ENCODE peak calls at places on chromosomes 2 and 18, in eight cellular contexts. One of them, this sample, is unnamed.

GRCh38 chr18:9049495-9049809 is 53.0 kb upstream of the NDUFV2 start:
- DNase-seq in brain microvascular endothelial cell: no peak
- DNase-seq in keratinocyte: no peak
- DNase-seq in WERI-Rb-1: no peak
- DNase-seq in upper lobe of right lung: no peak
- DNase-seq in HCT116: no peak
- DNase-seq in breast epithelium: no peak
- DNase-seq in astrocyte: no peak
- DNase-seq in this sample: no peak

GRCh38 chr2:100291152-100291970 is 30.9 kb downstream of the LONRF2 start:
- DNase-seq in brain microvascular endothelial cell: peak; percentile 97
- DNase-seq in keratinocyte: peak; percentile 66
- DNase-seq in WERI-Rb-1: no peak
- DNase-seq in upper lobe of right lung: peak; percentile 88
- DNase-seq in HCT116: peak; percentile 97
- DNase-seq in breast epithelium: peak; percentile 71
- DNase-seq in astrocyte: peak; percentile 100
- DNase-seq in this sample: no peak

GRCh38 chr2:173589604-173590277 is 235.1 kb downstream of the CDCA7 start:
- DNase-seq in brain microvascular endothelial cell: no peak
- DNase-seq in keratinocyte: peak; percentile 50
- DNase-seq in WERI-Rb-1: no peak
- DNase-seq in upper lobe of right lung: no peak
- DNase-seq in HCT116: peak; percentile 31
- DNase-seq in breast epithelium: no peak
- DNase-seq in astrocyte: no peak
- DNase-seq in this sample: no peak

GRCh38 chr18:22985250-22985649 is 52.1 kb downstream of the RBBP8 start:
- DNase-seq in brain microvascular endothelial cell: no peak
- DNase-seq in keratinocyte: no peak
- DNase-seq in WERI-Rb-1: no peak
- DNase-seq in upper lobe of right lung: no peak
- DNase-seq in HCT116: no peak
- DNase-seq in breast epithelium: no peak
- DNase-seq in astrocyte: no peak
- DNase-seq in this sample: no peak

GRCh38 chr2:165758276-165758675 is 35.8 kb downstream of the GALNT3 start:
- DNase-seq in brain microvascular endothelial cell: no peak
- DNase-seq in keratinocyte: no peak
- DNase-seq in WERI-Rb-1: no peak
- DNase-seq in upper lobe of right lung: no peak
- DNase-seq in HCT116: no peak
- DNase-seq in breast epithelium: no peak
- DNase-seq in astrocyte: no peak
- DNase-seq in this sample: no peak

GRCh38 chr18:21242141-21243040 is at the start of gene GREB1L:
- DNase-seq in brain microvascular endothelial cell: no peak
- DNase-seq in keratinocyte: no peak
- DNase-seq in WERI-Rb-1: peak; percentile 78
- DNase-seq in upper lobe of right lung: peak; percentile 72
- DNase-seq in HCT116: peak; percentile 27
- DNase-seq in breast epithelium: no peak
- DNase-seq in astrocyte: peak; percentile 53
- DNase-seq in this sample: no peak

GRCh38 chr2:12501469-12502147 is 215.1 kb upstream of the TRIB2 start:
- DNase-seq in brain microvascular endothelial cell: no peak
- DNase-seq in keratinocyte: no peak
- DNase-seq in WERI-Rb-1: no peak
- DNase-seq in upper lobe of right lung: no peak
- DNase-seq in HCT116: no peak
- DNase-seq in breast epithelium: no peak
- DNase-seq in astrocyte: no peak
- DNase-seq in this sample: no peak

GRCh38 chr2:95278051-95278471 is 3.8 kb downstream of the PROM2 start:
- DNase-seq in brain microvascular endothelial cell: peak; percentile 50
- DNase-seq in keratinocyte: no peak
- DNase-seq in WERI-Rb-1: no peak
- DNase-seq in upper lobe of right lung: peak; percentile 55
- DNase-seq in HCT116: peak; percentile 48
- DNase-seq in breast epithelium: no peak
- DNase-seq in astrocyte: peak; percentile 81
- DNase-seq in this sample: no peak

GRCh38 chr2:152755029-152755428 is 36.6 kb downstream of the ARL6IP6 start:
- DNase-seq in brain microvascular endothelial cell: no peak
- DNase-seq in keratinocyte: no peak
- DNase-seq in WERI-Rb-1: no peak
- DNase-seq in upper lobe of right lung: no peak
- DNase-seq in HCT116: no peak
- DNase-seq in breast epithelium: no peak
- DNase-seq in astrocyte: no peak
- DNase-seq in this sample: no peak

GRCh38 chr2:220337611-220338440 is 710.4 kb downstream of the SLC4A3 start:
- DNase-seq in brain microvascular endothelial cell: no peak
- DNase-seq in keratinocyte: no peak
- DNase-seq in WERI-Rb-1: no peak
- DNase-seq in upper lobe of right lung: no peak
- DNase-seq in HCT116: no peak
- DNase-seq in breast epithelium: no peak
- DNase-seq in astrocyte: no peak
- DNase-seq in this sample: no peak

GRCh38 chr18:32669549-32670165 is 103.2 kb downstream of the KLHL14 start:
- DNase-seq in brain microvascular endothelial cell: no peak
- DNase-seq in keratinocyte: no peak
- DNase-seq in WERI-Rb-1: peak; percentile 17
- DNase-seq in upper lobe of right lung: no peak
- DNase-seq in HCT116: no peak
- DNase-seq in breast epithelium: no peak
- DNase-seq in astrocyte: no peak
- DNase-seq in this sample: no peak

GRCh38 chr2:231545105-231545902 is 15.1 kb upstream of the NMUR1 start:
- DNase-seq in brain microvascular endothelial cell: peak; percentile 89
- DNase-seq in keratinocyte: no peak
- DNase-seq in WERI-Rb-1: no peak
- DNase-seq in upper lobe of right lung: peak; percentile 76
- DNase-seq in HCT116: no peak
- DNase-seq in breast epithelium: no peak
- DNase-seq in astrocyte: peak; percentile 83
- DNase-seq in this sample: no peak

GRCh38 chr18:74303306-74303705 is 11.5 kb upstream of the CYB5A start:
- DNase-seq in brain microvascular endothelial cell: no peak
- DNase-seq in keratinocyte: no peak
- DNase-seq in WERI-Rb-1: no peak
- DNase-seq in upper lobe of right lung: no peak
- DNase-seq in HCT116: no peak
- DNase-seq in breast epithelium: no peak
- DNase-seq in astrocyte: no peak
- DNase-seq in this sample: no peak

GRCh38 chr2:163713534-163714311 is 22.1 kb downstream of the FIGN start:
- DNase-seq in brain microvascular endothelial cell: no peak
- DNase-seq in keratinocyte: no peak
- DNase-seq in WERI-Rb-1: no peak
- DNase-seq in upper lobe of right lung: no peak
- DNase-seq in HCT116: no peak
- DNase-seq in breast epithelium: no peak
- DNase-seq in astrocyte: no peak
- DNase-seq in this sample: no peak

GRCh38 chr2:70471129-70471528 is 82.5 kb downstream of the TGFA start:
- DNase-seq in brain microvascular endothelial cell: no peak
- DNase-seq in keratinocyte: no peak
- DNase-seq in WERI-Rb-1: no peak
- DNase-seq in upper lobe of right lung: no peak
- DNase-seq in HCT116: no peak
- DNase-seq in breast epithelium: no peak
- DNase-seq in astrocyte: no peak
- DNase-seq in this sample: no peak

GRCh38 chr2:97871096-97871780 is 124.5 kb downstream of the TMEM131 start:
- DNase-seq in brain microvascular endothelial cell: peak; percentile 85
- DNase-seq in keratinocyte: peak; percentile 21
- DNase-seq in WERI-Rb-1: no peak
- DNase-seq in upper lobe of right lung: no peak
- DNase-seq in HCT116: peak; percentile 60
- DNase-seq in breast epithelium: no peak
- DNase-seq in astrocyte: peak; percentile 93
- DNase-seq in this sample: no peak

GRCh38 chr2:5932556-5933469 is 240.6 kb downstream of the SOX11 start:
- DNase-seq in brain microvascular endothelial cell: no peak
- DNase-seq in keratinocyte: no peak
- DNase-seq in WERI-Rb-1: no peak
- DNase-seq in upper lobe of right lung: peak; percentile 70
- DNase-seq in HCT116: no peak
- DNase-seq in breast epithelium: no peak
- DNase-seq in astrocyte: no peak
- DNase-seq in this sample: no peak

DNA sequence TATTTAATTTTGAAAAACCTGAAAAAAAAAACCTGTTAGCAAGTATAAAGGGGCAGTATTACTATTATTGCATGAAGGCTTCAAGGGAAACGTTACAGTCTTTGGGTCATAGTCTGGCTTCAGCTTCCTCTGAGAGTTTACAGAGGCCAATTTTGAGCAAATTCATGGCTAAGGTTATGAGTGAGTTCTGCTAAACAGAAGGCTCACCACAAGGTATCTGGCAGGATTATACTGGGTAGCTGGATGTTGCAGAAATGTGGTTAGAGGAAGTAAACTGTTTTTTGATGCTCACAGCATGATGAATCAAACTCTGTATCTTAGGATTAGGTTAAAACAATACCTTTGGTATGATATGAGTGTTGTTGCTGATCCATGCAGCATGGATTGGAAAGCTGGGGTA is 9.3 kb downstream of the MRPL19 start:
- DNase-seq in brain microvascular endothelial cell: no peak
- DNase-seq in keratinocyte: no peak
- DNase-seq in WERI-Rb-1: no peak
- DNase-seq in upper lobe of right lung: no peak
- DNase-seq in HCT116: no peak
- DNase-seq in breast epithelium: no peak
- DNase-seq in astrocyte: no peak
- DNase-seq in this sample: no peak
- H3K36me3 ChIP-seq in brain microvascular endothelial cell: peaks cover 30% of the 10 kb centered on the region
- H3K36me3 ChIP-seq in keratinocyte: peaks cover 14% of the 10 kb centered on the region
- H3K36me3 ChIP-seq in WERI-Rb-1: peaks cover 89% of the 10 kb centered on the region
- H3K36me3 ChIP-seq in upper lobe of right lung: peaks cover 61% of the 10 kb centered on the region
- H3K36me3 ChIP-seq in HCT116: peaks cover 55% of the 10 kb centered on the region
- H3K36me3 ChIP-seq in breast epithelium: peaks cover 6% of the 10 kb centered on the region
- H3K36me3 ChIP-seq in astrocyte: peaks cover 38% of the 10 kb centered on the region
- H3K36me3 ChIP-seq in this sample: peaks cover 100% of the 10 kb centered on the region

GRCh38 chr2:27379840-27380625 is 501 bp downstream of the ZNF513 start:
- DNase-seq in brain microvascular endothelial cell: no peak
- DNase-seq in keratinocyte: no peak
- DNase-seq in WERI-Rb-1: no peak
- DNase-seq in upper lobe of right lung: peak; percentile 89
- DNase-seq in HCT116: no peak
- DNase-seq in breast epithelium: no peak
- DNase-seq in astrocyte: peak; percentile 40
- DNase-seq in this sample: peak; percentile 41
- H3K36me3 ChIP-seq in brain microvascular endothelial cell: peaks cover 69% of the 10 kb centered on the region
- H3K36me3 ChIP-seq in keratinocyte: peaks cover 46% of the 10 kb centered on the region
- H3K36me3 ChIP-seq in WERI-Rb-1: peaks cover 89% of the 10 kb centered on the region
- H3K36me3 ChIP-seq in upper lobe of right lung: peaks cover 58% of the 10 kb centered on the region
- H3K36me3 ChIP-seq in HCT116: peaks cover 31% of the 10 kb centered on the region
- H3K36me3 ChIP-seq in breast epithelium: no peaks in the 10 kb centered on the region
- H3K36me3 ChIP-seq in astrocyte: peaks cover 45% of the 10 kb centered on the region
- H3K36me3 ChIP-seq in this sample: peaks cover 44% of the 10 kb centered on the region

GRCh38 chr2:27647737-27648136 is 15.7 kb downstream of the SUPT7L start:
- DNase-seq in brain microvascular endothelial cell: no peak
- DNase-seq in keratinocyte: no peak
- DNase-seq in WERI-Rb-1: no peak
- DNase-seq in upper lobe of right lung: no peak
- DNase-seq in HCT116: no peak
- DNase-seq in breast epithelium: no peak
- DNase-seq in astrocyte: no peak
- DNase-seq in this sample: no peak
- H3K36me3 ChIP-seq in brain microvascular endothelial cell: peaks cover 60% of the 10 kb centered on the region
- H3K36me3 ChIP-seq in keratinocyte: peaks cover 11% of the 10 kb centered on the region
- H3K36me3 ChIP-seq in WERI-Rb-1: peaks cover 72% of the 10 kb centered on the region
- H3K36me3 ChIP-seq in upper lobe of right lung: peaks cover 92% of the 10 kb centered on the region
- H3K36me3 ChIP-seq in HCT116: peaks cover 31% of the 10 kb centered on the region
- H3K36me3 ChIP-seq in breast epithelium: no peaks in the 10 kb centered on the region
- H3K36me3 ChIP-seq in astrocyte: peaks cover 50% of the 10 kb centered on the region
- H3K36me3 ChIP-seq in this sample: peaks cover 100% of the 10 kb centered on the region

GRCh38 chr2:138652378-138652777 is 127.8 kb downstream of the NXPH2 start:
- DNase-seq in brain microvascular endothelial cell: peak; percentile 41
- DNase-seq in keratinocyte: no peak
- DNase-seq in WERI-Rb-1: no peak
- DNase-seq in upper lobe of right lung: no peak
- DNase-seq in HCT116: no peak
- DNase-seq in breast epithelium: no peak
- DNase-seq in astrocyte: peak; percentile 71
- DNase-seq in this sample: no peak

GRCh38 chr2:138658187-138658894 is 121.8 kb downstream of the NXPH2 start:
- DNase-seq in brain microvascular endothelial cell: no peak
- DNase-seq in keratinocyte: no peak
- DNase-seq in WERI-Rb-1: no peak
- DNase-seq in upper lobe of right lung: no peak
- DNase-seq in HCT116: no peak
- DNase-seq in breast epithelium: no peak
- DNase-seq in astrocyte: no peak
- DNase-seq in this sample: no peak
- H3K36me3 ChIP-seq in brain microvascular endothelial cell: no peaks in the 10 kb centered on the region
- H3K36me3 ChIP-seq in keratinocyte: no peaks in the 10 kb centered on the region
- H3K36me3 ChIP-seq in WERI-Rb-1: no peaks in the 10 kb centered on the region
- H3K36me3 ChIP-seq in upper lobe of right lung: no peaks in the 10 kb centered on the region
- H3K36me3 ChIP-seq in HCT116: no peaks in the 10 kb centered on the region
- H3K36me3 ChIP-seq in breast epithelium: no peaks in the 10 kb centered on the region
- H3K36me3 ChIP-seq in astrocyte: no peaks in the 10 kb centered on the region
- H3K36me3 ChIP-seq in this sample: no peaks in the 10 kb centered on the region

GRCh38 chr2:216430811-216431210 is 18.5 kb downstream of the SMARCAL1 start:
- DNase-seq in brain microvascular endothelial cell: no peak
- DNase-seq in keratinocyte: no peak
- DNase-seq in WERI-Rb-1: no peak
- DNase-seq in upper lobe of right lung: no peak
- DNase-seq in HCT116: no peak
- DNase-seq in breast epithelium: no peak
- DNase-seq in astrocyte: no peak
- DNase-seq in this sample: no peak
- H3K36me3 ChIP-seq in brain microvascular endothelial cell: peaks cover 26% of the 10 kb centered on the region
- H3K36me3 ChIP-seq in keratinocyte: peaks cover 21% of the 10 kb centered on the region
- H3K36me3 ChIP-seq in WERI-Rb-1: peaks cover 46% of the 10 kb centered on the region
- H3K36me3 ChIP-seq in upper lobe of right lung: peaks cover 84% of the 10 kb centered on the region
- H3K36me3 ChIP-seq in HCT116: peaks cover 12% of the 10 kb centered on the region
- H3K36me3 ChIP-seq in breast epithelium: peaks cover 21% of the 10 kb centered on the region
- H3K36me3 ChIP-seq in astrocyte: peaks cover 34% of the 10 kb centered on the region
- H3K36me3 ChIP-seq in this sample: no peaks in the 10 kb centered on the region

GRCh38 chr2:171034315-171034714 is 105.3 kb downstream of the GORASP2 start:
- DNase-seq in brain microvascular endothelial cell: no peak
- DNase-seq in keratinocyte: peak; percentile 1
- DNase-seq in WERI-Rb-1: no peak
- DNase-seq in upper lobe of right lung: no peak
- DNase-seq in HCT116: no peak
- DNase-seq in breast epithelium: no peak
- DNase-seq in astrocyte: no peak
- DNase-seq in this sample: no peak

GRCh38 chr2:171042253-171042969 is 113.4 kb downstream of the GORASP2 start:
- DNase-seq in brain microvascular endothelial cell: no peak
- DNase-seq in keratinocyte: no peak
- DNase-seq in WERI-Rb-1: no peak
- DNase-seq in upper lobe of right lung: no peak
- DNase-seq in HCT116: no peak
- DNase-seq in breast epithelium: no peak
- DNase-seq in astrocyte: no peak
- DNase-seq in this sample: no peak

GRCh38 chr2:171036532-171036931 is 107.5 kb downstream of the GORASP2 start:
- DNase-seq in brain microvascular endothelial cell: no peak
- DNase-seq in keratinocyte: no peak
- DNase-seq in WERI-Rb-1: no peak
- DNase-seq in upper lobe of right lung: no peak
- DNase-seq in HCT116: no peak
- DNase-seq in breast epithelium: no peak
- DNase-seq in astrocyte: no peak
- DNase-seq in this sample: no peak
- H3K36me3 ChIP-seq in brain microvascular endothelial cell: no peaks in the 10 kb centered on the region
- H3K36me3 ChIP-seq in keratinocyte: peaks cover 8% of the 10 kb centered on the region
- H3K36me3 ChIP-seq in WERI-Rb-1: peaks cover 51% of the 10 kb centered on the region
- H3K36me3 ChIP-seq in upper lobe of right lung: peaks cover 53% of the 10 kb centered on the region
- H3K36me3 ChIP-seq in HCT116: no peaks in the 10 kb centered on the region
- H3K36me3 ChIP-seq in breast epithelium: peaks cover 4% of the 10 kb centered on the region
- H3K36me3 ChIP-seq in astrocyte: no peaks in the 10 kb centered on the region
- H3K36me3 ChIP-seq in this sample: peaks cover 69% of the 10 kb centered on the region